ENCODE peak calls at places on chromosomes 4 and X, in four cellular contexts. Y is iris pigment epithelial cell, L is left colon, F is HTR-8/SVneo. X is an unnamed sample.

GRCh38 chrX:107324493-107325310 is 118.3 kb downstream of the DNAAF6 start:
- DNase-seq in Y (peak; percentile 34), L (no peak), F (peak; percentile 0), X (peak; percentile 22)

GRCh38 chrX:14913241-14913640 is 40.0 kb downstream of the MOSPD2 start:
- DNase-seq in L (no peak), F (no peak), Y (peak; percentile 27), X (no peak)

GRCh38 chr4:100933628-100934027 is 413.7 kb downstream of the PPP3CA start:
- DNase-seq in F (no peak), L (no peak), Y (peak; percentile 57), X (no peak)

GRCh38 chrX:46704767-46705386 is 54.0 kb downstream of the SLC9A7 start:
- DNase-seq in F (no peak), L (no peak), Y (peak; percentile 68), X (no peak)

GRCh38 chrX:104315555-104315954 is 60.8 kb upstream of the ESX1 start:
- DNase-seq in Y (peak; percentile 57), F (no peak), L (no peak), X (no peak)

GRCh38 chr4:140240237-140240636 is 86.3 kb upstream of the MAML3 start:
- DNase-seq in L (no peak), Y (no peak), F (no peak), X (no peak)

GRCh38 chr4:2898001-2898400 is 54.4 kb downstream of the ADD1 start:
- DNase-seq in Y (peak; percentile 20), F (no peak), L (no peak), X (no peak)

GRCh38 chrX:108025954-108026616 is 18.8 kb upstream of the VSIG1 start:
- DNase-seq in F (no peak), L (no peak), Y (no peak), X (no peak)

GRCh38 chrX:25067271-25068172 is 51.8 kb upstream of the ARX start:
- DNase-seq in Y (no peak), F (no peak), L (no peak), X (no peak)

GRCh38 chrX:15606064-15606590 is 5.4 kb upstream of the ACE2 start:
- DNase-seq in F (no peak), Y (no peak), L (no peak), X (peak; percentile 38)

GRCh38 chr4:166996216-166996615 is 238.1 kb downstream of the SPOCK3 start:
- DNase-seq in F (no peak), L (no peak), Y (no peak), X (no peak)

GRCh38 chr4:134028411-134028810 is 173.2 kb downstream of the PABPC4L start:
- DNase-seq in Y (no peak), L (no peak), F (no peak), X (no peak)

GRCh38 chr4:71595576-71596108 is 188.2 kb downstream of the GC start:
- DNase-seq in Y (no peak), L (no peak), F (no peak), X (no peak)

GRCh38 chr4:182717788-182718583 is 199.2 kb downstream of the DCTD start:
- DNase-seq in Y (no peak), L (no peak), F (no peak), X (no peak)

GRCh38 chr4:4521069-4521468 is 20.8 kb downstream of the STX18 start:
- DNase-seq in L (no peak), Y (peak; percentile 20), F (no peak), X (no peak)

GRCh38 chr4:30821891-30822612 is 101.9 kb downstream of the PCDH7 start:
- DNase-seq in L (no peak), F (peak; percentile 33), Y (peak; percentile 88), X (no peak)

GRCh38 chr4:173492315-173492714 is 37.7 kb downstream of the HAND2 start:
- DNase-seq in L (no peak), F (no peak), Y (no peak), X (no peak)

GRCh38 chrX:65750674-65751469 is 83.4 kb downstream of the MSN start:
- DNase-seq in Y (no peak), F (no peak), L (no peak), X (no peak)

GRCh38 chrX:118644378-118644777 is 83.0 kb upstream of the IL13RA1 start:
- DNase-seq in F (no peak), Y (peak; percentile 56), L (no peak), X (no peak)

GRCh38 chr4:118732591-118733330 is 47.6 kb downstream of the METTL14 start:
- DNase-seq in F (no peak), L (no peak), Y (peak; percentile 73), X (no peak)

GRCh38 chr4:89434364-89434988 is 126.9 kb upstream of the GPRIN3 start:
- DNase-seq in Y (peak; percentile 50), L (no peak), F (peak; percentile 6), X (no peak)

GRCh38 chr4:108685036-108685686 is 34.8 kb downstream of the OSTC start:
- DNase-seq in L (no peak), F (no peak), Y (peak; percentile 59), X (no peak)

GRCh38 chr4:10457255-10457801 is at the start of gene ZNF518B:
- DNase-seq in F (peak; percentile 67), Y (peak; percentile 61), L (peak; percentile 38), X (peak; percentile 75)

GRCh38 chr4:102388636-102389035 is 43.4 kb upstream of the SLC39A8 start:
- DNase-seq in Y (peak; percentile 1), F (no peak), L (no peak), X (no peak)

GRCh38 chr4:57190651-57191481 is 80.7 kb upstream of the IGFBP7 start:
- DNase-seq in L (no peak), F (no peak), Y (peak; percentile 39), X (peak; percentile 38)

GRCh38 chrX:15814811-15815210 is 24.5 kb downstream of the ZRSR2 start:
- DNase-seq in L (no peak), Y (no peak), F (no peak), X (no peak)

GRCh38 chr4:26821677-26822503 is 38.8 kb upstream of the STIM2 start:
- DNase-seq in F (no peak), L (no peak), Y (peak; percentile 29), X (peak; percentile 23)

GRCh38 chr4:128159967-128160366 is 98.9 kb downstream of the LARP1B start:
- DNase-seq in F (no peak), Y (peak; percentile 92), L (no peak), X (no peak)

GRCh38 chrX:103716967-103717366 is 6.3 kb downstream of the TMEM31 start:
- DNase-seq in F (no peak), L (peak; percentile 30), Y (peak; percentile 78), X (peak; percentile 25)

GRCh38 chr4:7293703-7294102 is 101.4 kb downstream of the SORCS2 start:
- DNase-seq in F (no peak), Y (no peak), L (no peak), X (no peak)

GRCh38 chr4:90127223-90127705 is at the start of gene CCSER1:
- DNase-seq in Y (peak; percentile 54), F (peak; percentile 8), L (peak; percentile 79), X (peak; percentile 80)

GRCh38 chr4:177235026-177235425 is 74.6 kb upstream of the NEIL3 start:
- DNase-seq in Y (peak; percentile 46), L (no peak), F (no peak), X (no peak)

GRCh38 chr4:77146426-77147399 is 10.3 kb upstream of the CCNG2 start:
- DNase-seq in Y (peak; percentile 10), F (peak; percentile 5), L (no peak), X (no peak)

GRCh38 chr4:145735330-145735638 is 55.3 kb downstream of the C4orf51 start:
- DNase-seq in F (peak; percentile 80), Y (peak; percentile 97), L (no peak), X (no peak)

GRCh38 chr4:23355263-23355662 is 534.6 kb downstream of the PPARGC1A start:
- DNase-seq in L (no peak), Y (no peak), F (no peak), X (no peak)

GRCh38 chr4:151957163-151957562 is 196.4 kb upstream of the GATB start:
- DNase-seq in L (no peak), Y (no peak), F (peak; percentile 5), X (no peak)

GRCh38 chrX:124194903-124195302 is 137.6 kb upstream of the TEX13D start:
- DNase-seq in Y (no peak), L (no peak), F (no peak), X (no peak)

GRCh38 chr4:47154816-47155370 is 123.5 kb downstream of the GABRB1 start:
- DNase-seq in L (no peak), F (no peak), Y (no peak), X (no peak)